ENCODE peak calls at places on chromosome 14, in nine cellular contexts. D is T-cell; V is T-helper 1 cell; T is upper lobe of right lung; U is prostate gland; R is stimulated activated naive CD4-positive, alpha-beta T cell; W is AG08395; P is NCI-H1417 treated with DMSO at 0.1 percent for 48 hours; X is NCI-H2171. A is an unnamed sample.

GRCh38 chr14:61184117-61184516 is 97.0 kb downstream of the TMEM30B start:
- DNase-seq in V (no peak), P (no peak), W (peak; percentile 88), U (no peak), X (no peak), D (no peak), T (no peak), R (no peak), A (no peak)

GRCh38 chr14:33949051-33950037 is 1.5 kb downstream of the EGLN3 start:
- DNase-seq in V (no peak), D (no peak), U (no peak), X (no peak), R (no peak), P (no peak), T (no peak), W (no peak), A (no peak)

GRCh38 chr14:20627337-20628032 is 14.0 kb downstream of the OR6S1 start:
- DNase-seq in P (no peak), W (no peak), T (no peak), D (no peak), U (no peak), X (no peak), V (no peak), R (no peak), A (no peak)

GRCh38 chr14:24058951-24059475 is 7.2 kb downstream of the CARMIL3 start:
- DNase-seq in D (no peak), R (no peak), P (no peak), V (no peak), X (no peak), U (no peak), W (no peak), T (peak; percentile 56), A (no peak)

GRCh38 chr14:79443602-79444001 is 767.7 kb downstream of the DIO2 start:
- DNase-seq in X (no peak), V (no peak), T (no peak), D (no peak), P (no peak), U (no peak), R (no peak), W (no peak), A (no peak)

GRCh38 chr14:62505045-62505444 is 540.2 kb downstream of the KCNH5 start:
- DNase-seq in W (no peak), T (no peak), D (no peak), X (no peak), R (no peak), V (no peak), P (no peak), U (no peak), A (no peak)

GRCh38 chr14:105924951-105925591 is 398.7 kb downstream of the TMEM121 start:
- DNase-seq in V (no peak), T (peak; percentile 41), R (no peak), X (no peak), U (no peak), D (no peak), W (no peak), P (no peak), A (no peak)

GRCh38 chr14:95507174-95507573 is 9.3 kb downstream of the SYNE3 start:
- DNase-seq in W (peak; percentile 96), V (no peak), P (no peak), X (no peak), T (no peak), D (no peak), U (peak; percentile 71), R (no peak), A (no peak)

GRCh38 chr14:44640416-44640815 is 133.3 kb upstream of the FSCB start:
- DNase-seq in U (no peak), X (no peak), D (no peak), T (no peak), V (no peak), R (no peak), W (no peak), P (no peak), A (no peak)

GRCh38 chr14:104114421-104115130 is 23.8 kb upstream of the KIF26A start:
- DNase-seq in T (peak; percentile 60), P (no peak), D (no peak), X (no peak), R (no peak), U (no peak), W (no peak), V (no peak), A (no peak)

GRCh38 chr14:52356025-52356424 is 41.9 kb downstream of the PTGER2 start:
- DNase-seq in X (peak; percentile 21), U (no peak), R (no peak), W (no peak), D (no peak), P (no peak), T (no peak), V (no peak), A (no peak)

GRCh38 chr14:78633747-78634146 is 463.6 kb downstream of the NRXN3 start:
- DNase-seq in U (peak; percentile 57), W (no peak), X (no peak), V (no peak), P (no peak), T (no peak), R (no peak), D (no peak), A (no peak)

GRCh38 chr14:90593254-90594040 is 196.6 kb downstream of the CALM1 start:
- DNase-seq in X (no peak), T (no peak), R (no peak), P (no peak), D (no peak), U (no peak), V (no peak), W (no peak), A (no peak)

GRCh38 chr14:50082308-50082742 is 34.0 kb downstream of the VCPKMT start:
- DNase-seq in U (no peak), T (no peak), W (no peak), P (no peak), V (no peak), X (no peak), R (peak; percentile 66), D (peak; percentile 72), A (peak; percentile 46)

GRCh38 chr14:100866666-100867630 is 36.6 kb downstream of the RTL1 start:
- DNase-seq in W (no peak), T (peak; percentile 46), P (no peak), U (no peak), D (no peak), R (no peak), V (no peak), X (no peak), A (no peak)

GRCh38 chr14:77320238-77320935 is at the start of gene POMT2:
- DNase-seq in D (peak; percentile 87), T (peak; percentile 97), P (peak; percentile 64), W (peak; percentile 95), R (peak; percentile 82), X (peak; percentile 94), V (peak; percentile 85), U (peak; percentile 93), A (peak; percentile 90)

GRCh38 chr14:68584786-68585185 is 208.1 kb downstream of the ZFP36L1 start:
- DNase-seq in U (no peak), V (no peak), R (no peak), D (no peak), T (no peak), X (no peak), P (no peak), W (no peak), A (no peak)

GRCh38 chr14:102862154-102862772 is 60.2 kb upstream of the AMN start:
- DNase-seq in X (no peak), V (no peak), T (no peak), U (no peak), R (no peak), P (no peak), D (no peak), W (no peak), A (no peak)

GRCh38 chr14:23364604-23365352 is at the start of gene EFS:
- DNase-seq in T (no peak), P (no peak), D (no peak), V (no peak), X (no peak), U (peak; percentile 28), W (peak; percentile 69), R (no peak), A (no peak)

GRCh38 chr14:95222151-95222631 is 64.9 kb upstream of the DICER1 start:
- DNase-seq in D (no peak), P (no peak), R (no peak), V (no peak), W (peak; percentile 22), U (no peak), X (no peak), T (no peak), A (no peak)

GRCh38 chr14:103716091-103716801 is 636 bp downstream of the ZFYVE21 start:
- DNase-seq in D (no peak), P (no peak), U (no peak), T (peak; percentile 81), X (no peak), W (peak; percentile 42), R (no peak), V (no peak), A (no peak)

GRCh38 chr14:105602799-105603763 is 76.7 kb downstream of the TMEM121 start:
- DNase-seq in X (no peak), W (no peak), P (no peak), T (no peak), V (no peak), U (no peak), R (no peak), D (no peak), A (no peak)

GRCh38 chr14:104184911-104185499 is 46.6 kb downstream of the KIF26A start:
- DNase-seq in X (no peak), T (no peak), U (no peak), P (no peak), W (no peak), D (no peak), R (no peak), V (no peak), A (no peak)

GRCh38 chr14:77612011-77612620 is 4.3 kb downstream of the SPTLC2 start:
- DNase-seq in D (no peak), U (no peak), X (no peak), V (no peak), P (no peak), W (peak; percentile 11), R (no peak), T (no peak), A (no peak)

GRCh38 chr14:101078105-101078891 is 174.8 kb upstream of the RTL1 start:
- DNase-seq in V (no peak), T (peak; percentile 30), W (no peak), U (no peak), D (no peak), P (no peak), X (no peak), R (no peak), A (no peak)

GRCh38 chr14:71400821-71401447 is 493.7 kb downstream of the PCNX1 start:
- DNase-seq in D (no peak), V (no peak), X (no peak), R (peak; percentile 28), W (no peak), U (no peak), T (no peak), P (no peak), A (no peak)

GRCh38 chr14:94143239-94143638 is 13.8 kb upstream of the IFI27L2 start:
- DNase-seq in T (no peak), D (no peak), R (no peak), P (no peak), U (no peak), X (no peak), V (no peak), W (no peak), A (no peak)

GRCh38 chr14:30710870-30711269 is 88.8 kb downstream of the SCFD1 start:
- DNase-seq in U (no peak), R (no peak), V (no peak), W (peak; percentile 14), X (no peak), P (no peak), D (no peak), T (no peak), A (no peak)

GRCh38 chr14:100784523-100785337 is 41.2 kb upstream of the MEG3 start:
- DNase-seq in R (no peak), P (peak; percentile 29), W (no peak), U (no peak), X (peak; percentile 83), V (no peak), D (no peak), T (peak; percentile 51), A (no peak)